ENCODE peak calls at places on chromosomes 3 and 15, in six cellular contexts. Z is PC-3; L is activated CD4-positive, alpha-beta T cell treated with anti-CD3 and anti-CD28 coated beads for 36 hours; A is ovary; B is stimulated activated CD4-positive, alpha-beta T cell treated with anti-CD3 and anti-CD28 coated beads, Interleukin-12 subunit alpha, Interleukin-12 subunit beta, amount 100 ng/mL, for 4 hours; G is fibroblast of pulmonary artery. M is an unnamed sample.

GRCh38 chr15:80645494-80646065 is 49.5 kb upstream of the ABHD17C start:
- DNase-seq in Z (no peak), B (no peak), A (no peak), G (no peak), L (no peak), M (no peak)

GRCh38 chr3:21893250-21893649 is 142.2 kb upstream of the ZNF385D start:
- DNase-seq in B (no peak), L (no peak), G (peak; percentile 36), Z (peak; percentile 65), A (no peak), M (no peak)

GRCh38 chr3:45690331-45691035 is 1.3 kb downstream of the SACM1L start:
- DNase-seq in B (no peak), L (peak; percentile 16), A (no peak), G (no peak), Z (no peak), M (no peak)

GRCh38 chr3:130969621-130970020 is 57.0 kb downstream of the ASTE1 start:
- DNase-seq in L (no peak), G (peak; percentile 44), A (no peak), Z (no peak), B (no peak), M (no peak)

GRCh38 chr3:89340431-89340830 is 233.0 kb downstream of the EPHA3 start:
- DNase-seq in A (no peak), Z (no peak), L (no peak), G (peak; percentile 5), B (no peak), M (no peak)

GRCh38 chr15:35557544-35557943 is 11.6 kb upstream of the DPH6 start:
- DNase-seq in A (no peak), G (peak; percentile 77), B (no peak), Z (peak; percentile 87), L (peak; percentile 8), M (no peak)

GRCh38 chr3:133570139-133570936 is 3.1 kb upstream of the CDV3 start:
- DNase-seq in L (no peak), G (peak; percentile 93), A (no peak), B (no peak), Z (peak; percentile 84), M (no peak)

GRCh38 chr3:189398656-189399055 is 226.9 kb downstream of the TPRG1 start:
- DNase-seq in L (no peak), B (no peak), A (no peak), G (no peak), Z (no peak), M (no peak)

GRCh38 chr3:18288243-18288642 is 136.9 kb downstream of the SATB1 start:
- DNase-seq in G (no peak), L (no peak), Z (no peak), A (no peak), B (no peak), M (no peak)

GRCh38 chr3:59775781-59776270 is 726.0 kb upstream of the CFAP20DC start:
- DNase-seq in Z (no peak), G (no peak), B (no peak), A (no peak), L (no peak), M (no peak)

GRCh38 chr15:99955532-99955931 is 222.3 kb upstream of the LYSMD4 start:
- DNase-seq in L (no peak), B (no peak), A (no peak), Z (no peak), G (no peak), M (no peak)

GRCh38 chr3:138479355-138479964 is 45.0 kb downstream of the ESYT3 start:
- DNase-seq in L (peak; percentile 65), G (peak; percentile 61), B (no peak), Z (peak; percentile 49), A (no peak), M (peak; percentile 41)

GRCh38 chr3:31634485-31634884 is 101.8 kb downstream of the STT3B start:
- DNase-seq in L (no peak), B (no peak), A (no peak), Z (peak; percentile 54), G (peak; percentile 4), M (no peak)

GRCh38 chr15:80576519-80577090 is 118.5 kb upstream of the ABHD17C start:
- DNase-seq in L (no peak), A (no peak), Z (no peak), B (no peak), G (no peak), M (no peak)

GRCh38 chr3:53081318-53081717 is 35.4 kb upstream of the SFMBT1 start:
- DNase-seq in Z (no peak), A (no peak), B (no peak), L (no peak), G (no peak), M (no peak)

GRCh38 chr15:25714538-25714840 is 148.6 kb downstream of the ATP10A start:
- DNase-seq in A (no peak), Z (no peak), L (no peak), B (no peak), G (no peak), M (no peak)

GRCh38 chr3:102060814-102061213 is 211.5 kb downstream of the NFKBIZ start:
- DNase-seq in G (no peak), Z (peak; percentile 63), A (no peak), L (no peak), B (no peak), M (no peak)

GRCh38 chr3:65685621-65686020 is 353.1 kb downstream of the MAGI1 start:
- DNase-seq in L (no peak), Z (no peak), A (peak; percentile 36), B (no peak), G (peak; percentile 42), M (no peak)

M was measured in neuronal stem cell.